ENCODE peak calls at places on chromosomes 4 and X, in four cellular contexts. E is CD8-positive, alpha-beta T cell; O is dermis blood vessel endothelial cell; V is activated CD4-positive, alpha-beta T cell treated with anti-CD3 and anti-CD28 coated beads for 4 hours. D is an unnamed sample.
A peak's percentile ranks its signal among the peaks of the same experiment; 100 is the strongest.

GRCh38 chr4:41832961-41833360 is 84.4 kb upstream of the PHOX2B start:
- DNase-seq in E (no peak), O (peak; percentile 19), V (no peak), D (no peak)

GRCh38 chrX:37905436-37906147 is 58.2 kb upstream of the DYNLT3 start:
- DNase-seq in O (peak; percentile 0), E (no peak), V (no peak), D (no peak)

GRCh38 chrX:34778961-34779360 is 121.9 kb upstream of the TMEM47 start:
- DNase-seq in O (no peak), E (no peak), V (no peak), D (no peak)

GRCh38 chr4:123838426-123838825 is 441.8 kb downstream of the SPRY1 start:
- DNase-seq in O (peak; percentile 61), V (no peak), E (no peak), D (no peak)

GRCh38 chr4:1232661-1233621 is 16.0 kb downstream of the CTBP1 start:
- DNase-seq in E (no peak), O (peak; percentile 97), V (no peak), D (no peak)

GRCh38 chr4:74338792-74339333 is 26.1 kb upstream of the EREG start:
- DNase-seq in O (no peak), E (no peak), V (no peak), D (no peak)

GRCh38 chr4:183399166-183399565 is 45.3 kb upstream of the CDKN2AIP start:
- DNase-seq in V (no peak), O (no peak), E (no peak), D (no peak)

GRCh38 chr4:16686195-16686594 is 212.2 kb downstream of the LDB2 start:
- DNase-seq in E (no peak), O (peak; percentile 78), V (no peak), D (no peak)

GRCh38 chr4:86032476-86033022 is 327.3 kb downstream of the MAPK10 start:
- DNase-seq in E (no peak), O (peak; percentile 25), V (no peak), D (no peak)